ENCODE peak calls at places on chromosomes 13 and 19, in four cellular contexts. P is RWPE1, I is dorsolateral prefrontal cortex, O is upper lobe of right lung. W is an unnamed sample.

GRCh38 chr13:98890186-98890585 is 87.7 kb downstream of the DOCK9 start:
- DNase-seq in P (peak; percentile 72), I (peak; percentile 74), O (no peak), W (no peak)

GRCh38 chr13:97999653-98000052 is 46.2 kb downstream of the IPO5 start:
- DNase-seq in P (no peak), I (no peak), O (no peak), W (no peak)

GRCh38 chr19:45815501-45816216 is 551 bp upstream of the RSPH6A start:
- DNase-seq in P (no peak), I (no peak), O (no peak), W (no peak)

GRCh38 chr13:63041640-63042414 is 1626.2 kb upstream of the PCDH20 start:
- DNase-seq in P (peak; percentile 3), I (no peak), O (no peak), W (no peak)

GRCh38 chr19:6271251-6271650 is 8.5 kb downstream of the MLLT1 start:
- DNase-seq in P (no peak), I (no peak), O (no peak), W (no peak)

GRCh38 chr19:54439174-54439851 is 9.7 kb upstream of the LENG8 start:
- DNase-seq in P (no peak), I (peak; percentile 82), O (no peak), W (peak; percentile 95)

GRCh38 chr19:2040647-2041435 is 10.2 kb downstream of the MKNK2 start:
- DNase-seq in P (no peak), I (no peak), O (peak; percentile 67), W (no peak)

GRCh38 chr13:82011355-82011754 is 1670.4 kb upstream of the SPRY2 start:
- DNase-seq in P (no peak), I (no peak), O (no peak), W (no peak)

GRCh38 chr13:47853236-47853635 is 147.8 kb downstream of the SUCLA2 start:
- DNase-seq in P (no peak), I (no peak), O (no peak), W (no peak)

GRCh38 chr19:7492142-7493055 is 3.6 kb upstream of the PEX11G start:
- DNase-seq in P (no peak), I (no peak), O (no peak), W (no peak)

GRCh38 chr19:45492627-45493470 is 4.0 kb downstream of the RTN2 start:
- DNase-seq in P (no peak), I (peak; percentile 74), O (peak; percentile 72), W (no peak)

GRCh38 chr13:33318037-33318436 is 32.5 kb upstream of the STARD13 start:
- DNase-seq in P (no peak), I (no peak), O (no peak), W (no peak)

GRCh38 chr19:34666200-34666957 is 10.6 kb downstream of the SCGB2B2 start:
- DNase-seq in P (no peak), I (no peak), O (no peak), W (no peak)

GRCh38 chr19:2462635-2463421 is 6.1 kb upstream of the LMNB2 start:
- DNase-seq in P (peak; percentile 40), I (peak; percentile 89), O (peak; percentile 91), W (peak; percentile 79)

GRCh38 chr19:39765091-39766076 is 13.3 kb upstream of the LEUTX start:
- DNase-seq in P (peak; percentile 24), I (no peak), O (no peak), W (peak; percentile 28)

GRCh38 chr13:78589206-78589605 is 14.1 kb downstream of the POU4F1 start:
- DNase-seq in P (peak; percentile 34), I (no peak), O (no peak), W (no peak)

GRCh38 chr19:33673996-33674395 is 52.2 kb downstream of the CHST8 start:
- DNase-seq in P (no peak), I (no peak), O (peak; percentile 40), W (no peak)

GRCh38 chr19:5339950-5340636 is 519 bp downstream of the PTPRS start:
- DNase-seq in P (no peak), I (no peak), O (no peak), W (peak; percentile 54)

GRCh38 chr13:33761744-33762143 is 56.2 kb upstream of the RFC3 start:
- DNase-seq in P (peak; percentile 8), I (no peak), O (no peak), W (no peak)

GRCh38 chr19:7988307-7988706 is 17.1 kb downstream of the ELAVL1 start:
- DNase-seq in P (peak; percentile 55), I (no peak), O (no peak), W (no peak)

GRCh38 chr13:20383058-20383457 is 142.6 kb downstream of the CRYL1 start:
- DNase-seq in P (no peak), I (no peak), O (no peak), W (no peak)

GRCh38 chr19:48530770-48531169 is 19.1 kb upstream of the LMTK3 start:
- DNase-seq in P (no peak), I (no peak), O (no peak), W (no peak)

GRCh38 chr13:99422556-99423220 is 78.6 kb upstream of the TM9SF2 start:
- DNase-seq in P (no peak), I (no peak), O (no peak), W (no peak)

GRCh38 chr13:40167327-40167726 is 499.1 kb downstream of the FOXO1 start:
- DNase-seq in P (no peak), I (no peak), O (no peak), W (no peak)

DNA sequence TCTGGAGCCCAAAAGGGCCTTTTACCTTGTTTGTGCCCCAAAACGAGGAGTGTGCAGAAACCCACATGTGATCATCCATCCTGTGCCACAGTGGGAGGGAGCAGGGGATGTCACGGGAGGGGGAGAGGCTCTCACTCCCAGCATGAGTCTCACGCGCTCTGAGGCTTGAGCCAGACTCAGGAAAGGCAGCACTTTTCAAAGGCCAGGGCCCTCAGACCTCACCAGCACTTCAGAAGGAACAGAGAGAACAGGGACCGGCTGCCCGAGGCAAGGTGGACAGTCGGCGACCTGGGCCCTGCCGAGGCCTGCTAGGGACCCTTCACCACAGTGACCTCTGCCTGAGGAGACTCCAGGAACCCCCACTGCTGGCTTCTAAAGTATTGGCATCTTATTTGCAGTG is 71.7 kb upstream of the WASF3 start:
- DNase-seq in P (no peak), I (no peak), O (no peak), W (no peak)
- TF ChIP-seq CTCF in P (no peak), I (no peak), O (no peak), W (no peak)

DNA sequence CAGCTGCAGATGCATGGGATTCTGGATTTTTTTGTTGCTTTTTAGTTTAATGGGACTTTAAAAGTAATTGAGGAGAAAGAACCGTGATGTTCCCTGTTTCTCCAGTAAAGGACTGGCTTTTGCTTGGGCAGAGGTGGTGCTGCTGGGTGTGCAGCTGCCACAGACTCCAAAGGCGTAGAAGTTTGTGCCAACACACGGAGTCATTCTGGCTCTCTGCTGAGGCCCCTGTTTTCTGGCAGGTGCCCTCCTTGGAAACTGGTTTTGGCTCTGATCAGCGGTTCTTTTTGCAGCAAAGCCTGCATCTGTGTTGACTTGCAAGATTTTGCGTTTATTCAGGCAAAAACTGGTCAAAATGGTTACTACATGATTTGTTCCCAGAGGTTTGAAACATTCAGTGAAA is 16.0 kb upstream of the QTRT1 start:
- DNase-seq in P (no peak), I (peak; percentile 42), O (no peak), W (no peak)
- TF ChIP-seq CTCF in P (no peak), I (no peak), O (no peak), W (no peak)

GRCh38 chr13:45715351-45715750 is 13.2 kb downstream of the CBY2 start:
- DNase-seq in P (no peak), I (no peak), O (no peak), W (no peak)
- TF ChIP-seq CTCF in P (no peak), I (no peak), O (no peak), W (no peak)

GRCh38 chr13:51048166-51048461 is 63.0 kb downstream of the C13orf42 start:
- DNase-seq in P (no peak), I (no peak), O (no peak), W (no peak)

GRCh38 chr13:51045450-51045849 is 65.6 kb downstream of the C13orf42 start:
- DNase-seq in P (no peak), I (no peak), O (no peak), W (no peak)

GRCh38 chr13:51050021-51050886 is 60.8 kb downstream of the C13orf42 start:
- DNase-seq in P (no peak), I (no peak), O (no peak), W (no peak)

GRCh38 chr13:51044023-51044665 is 66.9 kb downstream of the C13orf42 start:
- DNase-seq in P (no peak), I (no peak), O (no peak), W (no peak)

DNA sequence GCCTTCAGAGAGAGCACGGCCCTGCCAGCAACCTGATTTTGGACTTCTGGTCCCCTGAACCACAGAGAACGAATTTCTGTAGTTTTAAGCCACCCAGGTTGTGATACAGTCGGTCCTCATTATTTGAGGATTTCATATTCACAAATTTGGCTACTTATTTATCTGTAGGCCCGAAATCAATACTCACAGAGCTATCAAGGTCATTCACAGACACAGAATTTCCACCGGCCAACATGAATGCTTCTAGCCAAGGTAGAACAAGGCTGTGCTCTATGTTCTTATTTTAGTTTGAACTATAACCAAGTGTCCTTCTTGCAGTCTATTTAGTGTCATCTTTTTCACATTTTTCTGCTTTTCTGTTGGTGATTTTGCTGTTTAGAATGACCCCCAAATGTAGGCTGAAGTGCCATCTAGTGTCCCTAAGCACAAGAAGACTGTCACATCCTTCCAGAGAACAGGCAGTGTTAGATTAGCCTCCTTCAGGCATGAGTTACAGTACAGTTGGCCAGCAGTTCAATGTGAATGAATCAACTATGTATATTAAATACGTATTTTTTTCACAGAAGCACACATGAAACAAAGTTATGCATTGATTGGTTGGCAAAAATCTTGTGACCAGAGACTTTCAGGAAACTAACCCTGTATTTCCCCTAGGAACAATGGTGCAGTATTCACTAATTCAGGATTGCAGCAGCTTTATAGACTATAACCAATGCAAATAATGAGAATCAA is 63.5 kb downstream of the C13orf42 start:
- DNase-seq in P (no peak), I (no peak), O (no peak), W (no peak)
- TF ChIP-seq CTCF in P (no peak), I (no peak), O (no peak), W (no peak)

DNA sequence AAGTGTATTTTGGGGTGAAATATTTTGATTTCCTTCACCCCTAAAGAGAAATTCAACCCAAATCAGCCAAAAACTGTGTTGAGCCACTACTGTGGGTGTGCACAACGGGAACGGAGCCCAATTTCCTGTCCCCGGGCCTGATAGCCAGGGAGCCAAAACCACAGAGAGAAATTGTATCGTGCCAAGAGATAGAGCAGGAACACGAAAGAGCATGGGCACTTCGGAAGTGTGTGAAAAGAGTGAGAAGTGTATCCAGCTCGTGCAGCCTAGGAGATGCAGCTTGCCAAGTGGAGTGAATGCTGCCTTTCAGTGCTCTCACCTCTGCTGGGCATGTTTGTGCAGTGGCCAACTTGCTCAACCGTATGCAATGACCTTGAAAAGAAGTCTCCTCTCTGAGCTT is 19.4 kb upstream of the PLEKHF1 start:
- DNase-seq in P (no peak), I (peak; percentile 22), O (peak; percentile 26), W (no peak)
- TF ChIP-seq CTCF in P (no peak), I (no peak), O (no peak), W (no peak)

W was measured in pancreas.